ENCODE peak calls at places on chromosomes 6 and 20, in four cellular contexts. A, K, I and T are unnamed samples.

GRCh38 chr6:13328076-13328874 is at the start of gene TBC1D7:
- DNase-seq in K (peak), I (peak), A (peak), T (peak)

GRCh38 chr20:22770240-22770800 is 185.9 kb upstream of the FOXA2 start:
- DNase-seq in I (no peak), K (no peak), A (no peak), T (no peak)

GRCh38 chr6:130223508-130223907 is 757 bp upstream of the SAMD3 start:
- DNase-seq in K (peak), A (peak), I (no peak), T (no peak)

GRCh38 chr20:24046905-24047304 is 58.3 kb upstream of the GGTLC1 start:
- DNase-seq in I (no peak), K (no peak), A (no peak), T (no peak)

GRCh38 chr6:131366223-131366622 is 206.8 kb upstream of the ARG1 start:
- DNase-seq in A (no peak), I (no peak), K (no peak), T (no peak)

GRCh38 chr6:166473886-166474596 is 91.3 kb upstream of the MPC1 start:
- DNase-seq in I (no peak), K (no peak), A (no peak), T (peak)

GRCh38 chr6:34155471-34156300 is 9.8 kb upstream of the GRM4 start:
- DNase-seq in I (no peak), A (no peak), K (no peak), T (no peak)

GRCh38 chr6:107114872-107115694 is at the start of gene BEND3:
- DNase-seq in K (peak), A (no peak), I (peak), T (peak)

GRCh38 chr6:16338577-16339262 is 100.3 kb downstream of the GMPR start:
- DNase-seq in K (peak), I (no peak), A (no peak), T (peak)

GRCh38 chr6:91704531-91704930 is 1117.7 kb upstream of the MAP3K7 start:
- DNase-seq in A (no peak), I (no peak), K (no peak), T (no peak)

GRCh38 chr20:9301129-9302072 is 213.0 kb upstream of the LAMP5 start:
- DNase-seq in I (peak), K (no peak), A (no peak), T (no peak)

GRCh38 chr20:4040283-4041179 is 25.2 kb upstream of the RNF24 start:
- DNase-seq in K (no peak), A (no peak), I (no peak), T (no peak)